ENCODE peak calls at places on chromosome 14, in four cellular contexts. J, W, D and M are unnamed samples.

GRCh38 chr14:38731962-38732361 is 371.1 kb downstream of the SEC23A start:
- DNase-seq in J (no peak), W (no peak), D (no peak), M (no peak)

GRCh38 chr14:94408546-94409095 is 20.2 kb upstream of the SERPINA1 start:
- DNase-seq in J (no peak), W (no peak), D (no peak), M (no peak)

GRCh38 chr14:94173471-94173884 is 644 bp upstream of the PPP4R4 start:
- DNase-seq in J (peak), W (no peak), D (no peak), M (peak)

GRCh38 chr14:82390586-82390985 is 856.9 kb upstream of the SEL1L start:
- DNase-seq in J (no peak), W (no peak), D (no peak), M (no peak)

GRCh38 chr14:106842687-106843086 is 1316.3 kb downstream of the TMEM121 start:
- DNase-seq in J (peak), W (no peak), D (peak), M (no peak)

GRCh38 chr14:81464253-81465001 is 64.3 kb upstream of the STON2 start:
- DNase-seq in J (peak), W (peak), D (peak), M (peak)

GRCh38 chr14:23629831-23630396 is 6.2 kb upstream of the DHRS2 start:
- DNase-seq in J (no peak), W (no peak), D (no peak), M (no peak)

GRCh38 chr14:94138256-94138655 is 8.9 kb upstream of the IFI27L2 start:
- DNase-seq in J (no peak), W (no peak), D (no peak), M (no peak)

GRCh38 chr14:69770559-69770958 is 3.6 kb downstream of the SRSF5 start:
- DNase-seq in J (no peak), W (no peak), D (no peak), M (no peak)

GRCh38 chr14:32343926-32344430 is 14.9 kb downstream of the AKAP6 start:
- DNase-seq in J (no peak), W (no peak), D (no peak), M (no peak)

GRCh38 chr14:99930420-99931274 is 134.6 kb upstream of the EVL start:
- DNase-seq in J (no peak), W (peak), D (no peak), M (no peak)

GRCh38 chr14:41498959-41499358 is 107.7 kb upstream of the LRFN5 start:
- DNase-seq in J (no peak), W (no peak), D (no peak), M (no peak)

GRCh38 chr14:63512861-63513260 is 30.3 kb downstream of the PPP2R5E start:
- DNase-seq in J (no peak), W (peak), D (no peak), M (no peak)

GRCh38 chr14:68938515-68939423 is 40.3 kb downstream of the ACTN1 start:
- DNase-seq in J (no peak), W (no peak), D (peak), M (no peak)

GRCh38 chr14:91313154-91313850 is 68.8 kb upstream of the GPR68 start:
- DNase-seq in J (no peak), W (no peak), D (no peak), M (no peak)

GRCh38 chr14:102579696-102580551 is 12.5 kb upstream of the RCOR1 start:
- DNase-seq in J (no peak), W (no peak), D (no peak), M (no peak)

GRCh38 chr14:100285021-100285912 is 21.0 kb downstream of the SLC25A29 start:
- DNase-seq in J (peak), W (no peak), D (peak), M (peak)

GRCh38 chr14:100890044-100890443 is 13.5 kb downstream of the RTL1 start:
- DNase-seq in J (no peak), W (no peak), D (no peak), M (no peak)

GRCh38 chr14:45201908-45202307 is 51.1 kb downstream of the MIS18BP1 start:
- DNase-seq in J (peak), W (no peak), D (peak), M (peak)

GRCh38 chr14:59305836-59306555 is 117.5 kb downstream of the DAAM1 start:
- DNase-seq in J (no peak), W (no peak), D (peak), M (no peak)

GRCh38 chr14:78074546-78074945 is 95.6 kb upstream of the NRXN3 start:
- DNase-seq in J (no peak), W (no peak), D (no peak), M (no peak)

GRCh38 chr14:33475623-33476022 is 475.3 kb downstream of the EGLN3 start:
- DNase-seq in J (no peak), W (no peak), D (peak), M (peak)

GRCh38 chr14:103089386-103090335 is 4.9 kb upstream of the EXOC3L4 start:
- DNase-seq in J (no peak), W (no peak), D (no peak), M (no peak)

GRCh38 chr14:39977198-39977597 is 545.0 kb upstream of the FBXO33 start:
- DNase-seq in J (no peak), W (no peak), D (no peak), M (no peak)
- TF ChIP-seq JUNB in J (no peak), W (no peak), D (no peak), M (no peak)

GRCh38 chr14:61355892-61356325 is 34.5 kb downstream of the PRKCH start:
- DNase-seq in J (no peak), W (no peak), D (peak), M (peak)
- H3K4me3 ChIP-seq in J (no peak), W (no peak), D (no peak), M (no peak)

GRCh38 chr14:51463461-51463860 is 188.2 kb upstream of the FRMD6 start:
- DNase-seq in J (no peak), W (no peak), D (no peak), M (no peak)

GRCh38 chr14:51462706-51463105 is 189.0 kb upstream of the FRMD6 start:
- DNase-seq in J (no peak), W (no peak), D (no peak), M (no peak)

GRCh38 chr14:51468523-51468922 is 183.2 kb upstream of the FRMD6 start:
- DNase-seq in J (no peak), W (no peak), D (no peak), M (no peak)

GRCh38 chr14:51464411-51464810 is 187.3 kb upstream of the FRMD6 start:
- DNase-seq in J (no peak), W (no peak), D (no peak), M (no peak)

GRCh38 chr14:51465486-51465885 is 186.2 kb upstream of the FRMD6 start:
- DNase-seq in J (no peak), W (no peak), D (no peak), M (no peak)
- H2AFZ ChIP-seq in J (no peak), W (no peak), D (no peak), M (no peak)

GRCh38 chr14:70972107-70972976 is 65.1 kb downstream of the PCNX1 start:
- DNase-seq in J (peak), W (peak), D (peak), M (peak)

GRCh38 chr14:70976591-70976990 is 69.3 kb downstream of the PCNX1 start:
- DNase-seq in J (no peak), W (no peak), D (no peak), M (no peak)

GRCh38 chr14:70971588-70971987 is 64.3 kb downstream of the PCNX1 start:
- DNase-seq in J (no peak), W (no peak), D (no peak), M (peak)
- TF ChIP-seq JUNB in J (no peak), W (no peak), D (no peak), M (no peak)